ENCODE peak calls at places on chromosomes 6 and 20, in five cellular contexts. Y is mammary epithelial cell, B is lower lobe of right lung, E is heart right ventricle, N is iPS DF 6.9. U is an unnamed sample.

GRCh38 chr6:24646771-24647170 is 780 bp upstream of the KIAA0319 start:
- DNase-seq in Y (peak; percentile 51), B (no peak), E (no peak), N (no peak), U (no peak)

GRCh38 chr20:38098952-38099351 is 65.4 kb downstream of the RPRD1B start:
- DNase-seq in Y (no peak), B (no peak), E (no peak), N (no peak), U (no peak)

GRCh38 chr20:44326391-44327159 is 10.3 kb upstream of the R3HDML start:
- DNase-seq in Y (no peak), B (no peak), E (no peak), N (no peak), U (no peak)

GRCh38 chr6:96814581-96814980 is 22.7 kb downstream of the GPR63 start:
- DNase-seq in Y (no peak), B (no peak), E (no peak), N (no peak), U (no peak)

GRCh38 chr6:116218172-116218633 is 35.7 kb downstream of the TSPYL4 start:
- DNase-seq in Y (no peak), B (no peak), E (no peak), N (no peak), U (no peak)

GRCh38 chr6:33344771-33345697 is 27.5 kb upstream of the ZBTB22 start:
- DNase-seq in Y (peak; percentile 76), B (peak; percentile 88), E (peak; percentile 65), N (no peak), U (peak; percentile 65)

GRCh38 chr20:20711413-20711812 is 1.0 kb downstream of the RALGAPA2 start:
- DNase-seq in Y (peak; percentile 8), B (no peak), E (no peak), N (no peak), U (no peak)

GRCh38 chr20:48940170-48940569 is 18.7 kb downstream of the ARFGEF2 start:
- DNase-seq in Y (no peak), B (no peak), E (no peak), N (no peak), U (no peak)

GRCh38 chr6:37699138-37699766 is 1.6 kb upstream of the MDGA1 start:
- DNase-seq in Y (no peak), B (no peak), E (no peak), N (no peak), U (no peak)

GRCh38 chr20:39066464-39066863 is 104.3 kb downstream of the DHX35 start:
- DNase-seq in Y (no peak), B (no peak), E (no peak), N (peak; percentile 41), U (no peak)

GRCh38 chr20:20520776-20521175 is 152.9 kb downstream of the INSM1 start:
- DNase-seq in Y (peak; percentile 90), B (no peak), E (no peak), N (no peak), U (no peak)

GRCh38 chr6:145841668-145842067 is 27.1 kb upstream of the FBXO30 start:
- DNase-seq in Y (no peak), B (no peak), E (no peak), N (no peak), U (no peak)

GRCh38 chr6:33622456-33623431 is 1.6 kb downstream of the ITPR3 start:
- DNase-seq in Y (peak; percentile 76), B (peak; percentile 59), E (no peak), N (no peak), U (no peak)

GRCh38 chr6:101909376-101909775 is 515.9 kb downstream of the GRIK2 start:
- DNase-seq in Y (no peak), B (no peak), E (no peak), N (no peak), U (no peak)

GRCh38 chr6:170434114-170434820 is 118.8 kb downstream of the PSMB1 start:
- DNase-seq in Y (no peak), B (no peak), E (no peak), N (no peak), U (no peak)

GRCh38 chr6:20589266-20589665 is 55.0 kb downstream of the CDKAL1 start:
- DNase-seq in Y (no peak), B (no peak), E (no peak), N (no peak), U (no peak)

GRCh38 chr6:125667326-125667725 is 82.1 kb upstream of the HEY2 start:
- DNase-seq in Y (no peak), B (no peak), E (no peak), N (no peak), U (no peak)

GRCh38 chr6:33927551-33927950 is 123.7 kb upstream of the MLN start:
- DNase-seq in Y (peak; percentile 29), B (no peak), E (no peak), N (no peak), U (no peak)

GRCh38 chr6:154127638-154128037 is 88.6 kb downstream of the OPRM1 start:
- DNase-seq in Y (no peak), B (no peak), E (no peak), N (peak; percentile 20), U (no peak)

GRCh38 chr20:61731363-61732181 is 334.1 kb downstream of the TAF4 start:
- DNase-seq in Y (peak; percentile 50), B (peak; percentile 23), E (no peak), N (no peak), U (no peak)

GRCh38 chr6:55841341-55841740 is 34.0 kb downstream of the BMP5 start:
- DNase-seq in Y (peak; percentile 11), B (no peak), E (no peak), N (no peak), U (no peak)

GRCh38 chr6:110518281-110518623 is 41.8 kb upstream of the SLC22A16 start:
- DNase-seq in Y (no peak), B (no peak), E (no peak), N (peak; percentile 27), U (no peak)

GRCh38 chr6:109222848-109223247 is 127.5 kb downstream of the CEP57L1 start:
- DNase-seq in Y (no peak), B (no peak), E (no peak), N (no peak), U (no peak)

GRCh38 chr6:130890531-130890950 is 63.3 kb downstream of the SMLR1 start:
- DNase-seq in Y (no peak), B (no peak), E (no peak), N (no peak), U (no peak)

GRCh38 chr6:131443014-131443413 is 130.0 kb upstream of the ARG1 start:
- DNase-seq in Y (no peak), B (no peak), E (no peak), N (no peak), U (no peak)

GRCh38 chr20:24160563-24161355 is 172.2 kb upstream of the GGTLC1 start:
- DNase-seq in Y (peak; percentile 43), B (no peak), E (peak; percentile 22), N (peak; percentile 48), U (no peak)

GRCh38 chr6:28944412-28945006 is 20.7 kb upstream of the TRIM27 start:
- DNase-seq in Y (peak; percentile 69), B (no peak), E (peak; percentile 50), N (no peak), U (no peak)

GRCh38 chr6:1597924-1598323 is 11.8 kb upstream of the FOXC1 start:
- DNase-seq in Y (peak; percentile 84), B (no peak), E (no peak), N (no peak), U (no peak)

GRCh38 chr20:31537116-31537858 is 23.0 kb downstream of the HM13 start:
- DNase-seq in Y (no peak), B (no peak), E (no peak), N (no peak), U (no peak)
- H3K27ac ChIP-seq in Y (no peak overlapping the region), B (no peak overlapping the region), E (no peak overlapping the region), N (no peak overlapping the region), U (no peak overlapping the region)

GRCh38 chr6:35035481-35036030 is 105.6 kb downstream of the TCP11 start:
- DNase-seq in Y (no peak), B (no peak), E (no peak), N (no peak), U (no peak)

GRCh38 chr6:35038076-35038475 is 103.1 kb downstream of the TCP11 start:
- DNase-seq in Y (peak; percentile 8), B (no peak), E (no peak), N (no peak), U (no peak)

GRCh38 chr6:35036828-35037095 is 104.4 kb downstream of the TCP11 start:
- DNase-seq in Y (no peak), B (no peak), E (no peak), N (no peak), U (no peak)

GRCh38 chr6:35036059-35036827 is 104.9 kb downstream of the TCP11 start:
- DNase-seq in Y (no peak), B (no peak), E (no peak), N (no peak), U (no peak)

DNA sequence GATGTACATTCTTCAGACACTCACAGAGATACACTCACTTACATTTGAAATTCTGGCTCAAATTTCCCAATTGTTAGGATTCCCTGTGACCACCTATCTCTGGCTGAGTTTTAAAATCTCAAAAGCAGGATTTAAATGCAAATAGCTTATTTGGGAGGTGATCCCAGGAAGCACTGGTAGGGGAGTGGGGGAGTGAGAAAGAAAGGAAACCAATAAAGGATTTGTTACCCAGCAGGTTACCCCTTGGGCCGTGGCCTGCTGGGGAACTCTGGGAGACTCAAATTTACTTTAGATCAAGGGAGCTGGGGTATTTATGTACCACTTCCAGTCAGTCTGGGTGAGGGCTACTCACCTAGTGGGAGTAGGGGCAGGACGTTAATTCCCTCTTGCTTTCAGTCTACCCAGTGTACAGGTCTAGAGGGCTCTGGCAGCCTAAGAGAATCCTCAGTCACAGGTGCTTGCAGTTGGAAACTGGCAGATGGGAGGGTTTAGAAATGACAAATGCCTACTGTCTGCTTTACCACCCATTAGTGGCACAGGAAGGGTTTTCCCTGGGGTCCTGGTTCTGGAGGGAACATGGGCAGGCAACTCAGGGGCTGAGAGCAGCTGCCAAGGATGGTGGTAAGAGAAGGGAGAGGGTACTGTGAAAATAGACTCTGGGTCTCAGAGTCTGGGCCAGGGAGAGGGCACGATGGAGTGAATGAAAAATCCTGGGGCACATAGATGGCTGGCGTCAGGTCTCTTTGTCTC is 103.7 kb downstream of the TCP11 start:
- DNase-seq in Y (no peak), B (no peak), E (no peak), N (no peak), U (no peak)
- H3K27me3 ChIP-seq in Y (no peaks in the 10 kb centered on the region), B (no peaks in the 10 kb centered on the region), E (no peaks in the 10 kb centered on the region), N (no peaks in the 10 kb centered on the region), U (no peaks in the 10 kb centered on the region)

DNA sequence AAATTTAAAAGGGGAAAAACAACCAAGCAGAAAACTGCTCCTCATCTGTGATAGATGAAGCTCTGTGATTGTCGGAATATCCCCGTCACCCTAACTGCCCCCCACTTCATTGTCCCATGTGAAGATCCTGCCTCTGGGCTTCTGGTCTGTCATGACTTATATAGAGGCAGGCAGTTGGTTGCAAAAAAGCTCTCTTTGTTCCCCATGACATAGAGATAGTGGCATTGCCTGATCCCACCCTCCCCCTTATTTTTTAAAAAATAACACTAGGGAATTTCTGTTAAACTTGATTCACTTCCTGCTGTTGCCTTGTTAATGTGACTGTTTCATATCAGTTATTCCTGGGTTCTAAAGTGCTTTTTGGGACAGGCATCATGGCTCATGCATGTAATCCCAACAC is 203.1 kb downstream of the JARID2 start:
- DNase-seq in Y (no peak), B (no peak), E (no peak), N (no peak), U (no peak)
- H3K4me1 ChIP-seq in Y (peaks cover 4% of the 10 kb centered on the region), B (peaks cover 38% of the 10 kb centered on the region), E (peaks cover 35% of the 10 kb centered on the region), N (peaks cover 11% of the 10 kb centered on the region), U (no peaks in the 10 kb centered on the region)

DNA sequence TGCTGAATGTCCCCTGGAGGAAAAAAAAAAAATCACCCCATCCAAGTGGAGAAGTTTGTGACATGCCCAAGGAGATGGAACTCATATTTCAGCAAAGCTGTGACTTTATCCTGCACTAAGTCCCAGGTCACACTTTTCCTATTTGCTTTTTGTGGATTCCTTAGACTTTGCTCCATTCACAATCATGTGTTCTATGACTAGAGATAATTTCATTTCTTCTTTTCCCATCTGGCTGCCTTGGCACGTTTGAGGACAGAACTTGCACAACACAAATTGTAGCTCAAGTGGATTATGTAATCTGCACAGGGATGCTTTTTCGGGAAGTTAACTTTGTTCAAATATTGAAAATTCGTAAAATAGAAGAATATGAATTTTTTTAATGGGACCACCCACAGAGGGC is 100.7 kb upstream of the PTPN1 start:
- DNase-seq in Y (no peak), B (no peak), E (no peak), N (no peak), U (peak; percentile 78)
- H3K27ac ChIP-seq in Y (no peak overlapping the region), B (peak overlapping the region; percentile 46), E (peak overlapping the region; percentile 58), N (no peak overlapping the region), U (peak overlapping the region; percentile 81)

U was measured in tibial nerve.